ENCODE peak calls at places on chromosomes 5 and 9, in eight cellular contexts. I is SK-N-SH, Y is HCT116, H is spleen, P is GM23338, K is prostate gland, N is suprapubic skin, D is sigmoid colon. O is an unnamed sample. For H3K4me1, the result is how much of the 10 kb centered on the place peaks cover.

GRCh38 chr5:1783214-1783551 is 16.5 kb downstream of the MRPL36 start:
- DNase-seq in K (no peak), I (no peak), N (peak), D (peak), Y (no peak), P (no peak), H (peak), O (no peak)

GRCh38 chr5:148951612-148952011 is 111.2 kb downstream of the SH3TC2 start:
- DNase-seq in K (no peak), P (peak), D (peak), Y (no peak), H (no peak), N (no peak), I (no peak), O (no peak)

GRCh38 chr5:65856520-65856919 is 69.9 kb upstream of the ERBIN start:
- DNase-seq in D (no peak), P (no peak), H (no peak), N (no peak), Y (no peak), K (no peak), I (no peak), O (no peak)

GRCh38 chr9:1458503-1458902 is 408.3 kb downstream of the DMRT2 start:
- DNase-seq in Y (peak), P (no peak), D (no peak), N (no peak), I (no peak), K (no peak), H (no peak), O (no peak)

GRCh38 chr9:93673271-93673843 is 97.0 kb downstream of the PHF2 start:
- DNase-seq in P (no peak), I (peak), H (peak), Y (no peak), D (peak), K (no peak), N (peak), O (peak)

GRCh38 chr5:71882826-71883744 is 164.0 kb downstream of the CARTPT start:
- DNase-seq in I (peak), D (peak), N (no peak), P (no peak), K (peak), Y (no peak), H (no peak), O (no peak)

GRCh38 chr5:51272957-51273356 is 110.3 kb upstream of the ISL1 start:
- DNase-seq in K (no peak), H (no peak), N (no peak), D (no peak), I (no peak), P (peak), Y (no peak), O (no peak)

GRCh38 chr5:73678322-73678740 is 52.3 kb downstream of the ARHGEF28 start:
- DNase-seq in H (no peak), N (no peak), K (no peak), Y (no peak), P (no peak), I (no peak), D (no peak), O (peak)

GRCh38 chr5:9715891-9716335 is 85.8 kb upstream of the TAS2R1 start:
- DNase-seq in K (no peak), I (no peak), H (no peak), P (peak), N (no peak), D (no peak), Y (no peak), O (no peak)

GRCh38 chr5:132426525-132427138 is 57.1 kb downstream of the SLC22A5 start:
- DNase-seq in D (peak), N (peak), K (no peak), P (peak), H (peak), Y (no peak), I (peak), O (peak)

GRCh38 chr9:128244443-128245226 is 31.2 kb downstream of the GOLGA2 start:
- DNase-seq in P (peak), I (peak), H (peak), D (peak), Y (no peak), N (peak), K (no peak), O (peak)

GRCh38 chr5:56179442-56179841 is 53.7 kb downstream of the ANKRD55 start:
- DNase-seq in K (no peak), I (no peak), H (no peak), P (no peak), Y (no peak), D (no peak), N (no peak), O (no peak)

GRCh38 chr5:163366757-163367156 is 70.6 kb upstream of the CCNG1 start:
- DNase-seq in Y (no peak), N (no peak), P (no peak), K (no peak), I (no peak), H (no peak), D (no peak), O (no peak)

GRCh38 chr5:22295832-22296231 is 557.3 kb downstream of the CDH12 start:
- DNase-seq in K (no peak), H (no peak), D (no peak), I (no peak), P (no peak), Y (no peak), N (no peak), O (no peak)

GRCh38 chr5:128674837-128675446 is 136.9 kb upstream of the FBN2 start:
- DNase-seq in Y (peak), N (no peak), D (no peak), I (peak), P (peak), K (no peak), H (no peak), O (peak)

GRCh38 chr5:98031926-98032325 is 741.5 kb upstream of the RGMB start:
- DNase-seq in H (no peak), P (no peak), Y (no peak), I (no peak), D (no peak), N (no peak), K (no peak), O (no peak)

GRCh38 chr9:73738741-73739530 is 587.3 kb downstream of the ANXA1 start:
- DNase-seq in H (no peak), I (no peak), P (no peak), D (no peak), Y (no peak), K (no peak), N (no peak), O (no peak)

GRCh38 chr9:134663753-134664415 is 22.3 kb downstream of the COL5A1 start:
- DNase-seq in Y (no peak), I (no peak), H (no peak), P (no peak), K (no peak), D (peak), N (no peak), O (no peak)

GRCh38 chr5:107265268-107265667 is 405.5 kb downstream of the EFNA5 start:
- DNase-seq in Y (no peak), D (no peak), I (no peak), P (no peak), N (no peak), K (no peak), H (no peak), O (no peak)

GRCh38 chr5:179805070-179805528 is 1.6 kb downstream of the MGAT4B start:
- DNase-seq in Y (no peak), D (peak), K (no peak), P (no peak), H (peak), N (no peak), I (peak), O (peak)

GRCh38 chr9:70043285-70043684 is 363 bp upstream of the MAMDC2 start:
- DNase-seq in K (no peak), N (no peak), H (no peak), P (peak), I (no peak), Y (no peak), D (no peak), O (no peak)

GRCh38 chr9:70590264-70590646 is 175.8 kb upstream of the KLF9 start:
- DNase-seq in K (no peak), H (no peak), I (no peak), D (no peak), N (no peak), Y (no peak), P (no peak), O (no peak)

GRCh38 chr5:146647656-146648199 is 131.7 kb upstream of the GPR151 start:
- DNase-seq in P (no peak), Y (no peak), I (peak), H (no peak), D (no peak), K (no peak), N (no peak), O (no peak)

GRCh38 chr5:34959323-34959722 is 30.0 kb downstream of the DNAJC21 start:
- DNase-seq in N (no peak), Y (no peak), H (no peak), D (no peak), K (no peak), I (no peak), P (no peak), O (no peak)

GRCh38 chr5:176578391-176578808 is 29.3 kb downstream of the CDHR2 start:
- DNase-seq in P (peak), N (no peak), K (peak), I (peak), H (no peak), D (no peak), Y (peak), O (peak)

GRCh38 chr9:125431741-125432271 is 170.2 kb downstream of the GAPVD1 start:
- DNase-seq in K (no peak), Y (no peak), H (no peak), P (no peak), N (peak), I (peak), D (peak), O (no peak)
- H3K4me1 ChIP-seq in K (under half), Y (under half), H (under half), P (under half), N (under half), I (under half), D (under half), O (under half)

GRCh38 chr5:75052461-75053285 is at the start of gene GCNT4:
- DNase-seq in N (no peak), P (peak), I (peak), D (peak), K (peak), Y (no peak), H (peak), O (peak)

GRCh38 chr5:75054110-75054930 is 2.0 kb upstream of the GCNT4 start:
- DNase-seq in I (peak), N (peak), D (peak), P (peak), K (peak), H (peak), Y (no peak), O (peak)

GRCh38 chr5:75055727-75056144 is 3.4 kb upstream of the GCNT4 start:
- DNase-seq in N (no peak), I (no peak), P (peak), D (no peak), H (no peak), Y (no peak), K (no peak), O (no peak)

GRCh38 chr5:75051217-75051751 is 1.1 kb downstream of the GCNT4 start:
- DNase-seq in Y (no peak), P (peak), N (no peak), I (no peak), H (peak), D (no peak), K (no peak), O (peak)

GRCh38 chr5:75053286-75054109 is 1.1 kb upstream of the GCNT4 start:
- DNase-seq in H (peak), P (peak), I (peak), N (peak), Y (no peak), D (peak), K (peak), O (peak)
- TF ChIP-seq POLR2AphosphoS5 in H (peak), P (no peak), I (no peak), N (no peak), Y (no peak), D (peak), K (no peak), O (peak)

GRCh38 chr5:95734156-95734555 is 3.0 kb downstream of the RHOBTB3 start:
- DNase-seq in N (no peak), H (no peak), P (no peak), I (no peak), Y (no peak), D (no peak), K (no peak), O (no peak)
- H3K4me1 ChIP-seq in N (under half), H (under half), P (under half), I (under half), Y (under half), D (half or more), K (under half), O (under half)

GRCh38 chr5:25436452-25436851 is 791.7 kb upstream of the CDH10 start:
- DNase-seq in P (no peak), H (no peak), Y (no peak), K (no peak), D (no peak), I (no peak), N (no peak), O (no peak)
- TF ChIP-seq POLR2AphosphoS5 in P (peak), H (no peak), Y (no peak), K (no peak), D (no peak), I (no peak), N (no peak), O (no peak)

GRCh38 chr5:151222054-151222768 is 1.7 kb downstream of the CCDC69 start:
- DNase-seq in Y (no peak), I (no peak), D (peak), H (no peak), N (no peak), P (no peak), K (no peak), O (no peak)

GRCh38 chr5:151223447-151224264 is at the start of gene CCDC69:
- DNase-seq in Y (peak), H (peak), D (peak), N (no peak), I (peak), K (peak), P (peak), O (peak)

GRCh38 chr5:151224372-151224771 is 480 bp upstream of the CCDC69 start:
- DNase-seq in D (peak), H (no peak), I (no peak), K (no peak), N (no peak), Y (no peak), P (no peak), O (no peak)

GRCh38 chr5:151221574-151221973 is 2.3 kb downstream of the CCDC69 start:
- DNase-seq in Y (no peak), H (no peak), N (no peak), P (no peak), D (no peak), K (no peak), I (no peak), O (no peak)

GRCh38 chr5:151222769-151223446 is 984 bp downstream of the CCDC69 start:
- DNase-seq in D (peak), I (no peak), P (peak), H (peak), Y (no peak), N (no peak), K (peak), O (peak)
- H3K4me1 ChIP-seq in D (half or more), I (under half), P (under half), H (half or more), Y (under half), N (under half), K (under half), O (under half)

DNA sequence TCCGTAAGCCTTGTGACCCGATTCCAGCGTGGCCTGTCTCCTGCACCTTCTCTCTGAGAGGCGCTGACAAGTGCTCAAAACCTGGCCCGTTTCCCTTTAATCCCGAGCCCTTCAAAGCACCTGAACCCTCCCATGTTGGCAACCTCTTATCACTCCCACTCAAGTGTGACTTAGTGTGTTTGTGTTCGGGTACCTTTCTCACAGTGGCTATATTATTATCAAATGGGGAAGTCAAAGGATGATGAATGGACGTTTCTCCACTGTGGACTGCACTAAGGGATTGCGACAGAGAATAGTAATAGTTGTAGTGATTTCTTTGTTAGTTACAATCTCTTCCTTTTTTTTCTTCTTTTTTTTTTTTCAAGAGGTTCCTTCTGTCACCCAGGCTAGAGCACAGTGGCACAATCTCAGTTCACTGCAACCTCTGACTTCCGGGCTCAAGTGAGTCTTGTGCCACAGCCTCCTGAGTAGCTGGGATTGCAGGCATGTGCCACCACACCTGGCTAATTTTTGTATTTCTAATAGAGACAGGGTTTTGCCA is 65.4 kb upstream of the TNFSF8 start:
- DNase-seq in I (no peak), P (no peak), N (no peak), H (no peak), K (no peak), Y (no peak), D (no peak), O (no peak)
- TF ChIP-seq POLR2AphosphoS5 in I (no peak), P (no peak), N (no peak), H (no peak), K (no peak), Y (no peak), D (no peak), O (no peak)